ENCODE peak calls at places on chromosome 22, in six cellular contexts. One of them, this sample, is unnamed. For H3K27me3, the result is how much of the 10 kb centered on the place peaks cover.

GRCh38 chr22:49589811-49590210 is 237.9 kb downstream of the BRD1 start:
- DNase-seq in body of pancreas: no peak
- DNase-seq in PC-9: no peak
- DNase-seq in colonic mucosa: no peak
- DNase-seq in pancreas: no peak
- DNase-seq in fibroblast of lung: no peak
- DNase-seq in this sample: no peak

GRCh38 chr22:41256254-41256897 is 15.6 kb upstream of the CHADL start:
- DNase-seq in body of pancreas: no peak
- DNase-seq in PC-9: peak
- DNase-seq in colonic mucosa: no peak
- DNase-seq in pancreas: no peak
- DNase-seq in fibroblast of lung: peak
- DNase-seq in this sample: no peak

GRCh38 chr22:19400881-19401280 is 30.7 kb downstream of the HIRA start:
- DNase-seq in body of pancreas: no peak
- DNase-seq in PC-9: no peak
- DNase-seq in colonic mucosa: no peak
- DNase-seq in pancreas: no peak
- DNase-seq in fibroblast of lung: no peak
- DNase-seq in this sample: no peak

GRCh38 chr22:49995413-49996191 is 17.0 kb downstream of the IL17REL start:
- DNase-seq in body of pancreas: no peak
- DNase-seq in PC-9: no peak
- DNase-seq in colonic mucosa: peak
- DNase-seq in pancreas: peak
- DNase-seq in fibroblast of lung: no peak
- DNase-seq in this sample: no peak

GRCh38 chr22:36961626-36962025 is 48.2 kb downstream of the CSF2RB start:
- DNase-seq in body of pancreas: no peak
- DNase-seq in PC-9: no peak
- DNase-seq in colonic mucosa: no peak
- DNase-seq in pancreas: no peak
- DNase-seq in fibroblast of lung: no peak
- DNase-seq in this sample: no peak

GRCh38 chr22:19376247-19376646 is 55.3 kb downstream of the HIRA start:
- DNase-seq in body of pancreas: no peak
- DNase-seq in PC-9: no peak
- DNase-seq in colonic mucosa: no peak
- DNase-seq in pancreas: peak
- DNase-seq in fibroblast of lung: no peak
- DNase-seq in this sample: no peak

GRCh38 chr22:20464096-20464614 is 26.5 kb upstream of the SCARF2 start:
- DNase-seq in body of pancreas: no peak
- DNase-seq in PC-9: no peak
- DNase-seq in colonic mucosa: no peak
- DNase-seq in pancreas: peak
- DNase-seq in fibroblast of lung: no peak
- DNase-seq in this sample: no peak

GRCh38 chr22:44024288-44024908 is at the start of gene PARVB:
- DNase-seq in body of pancreas: no peak
- DNase-seq in PC-9: no peak
- DNase-seq in colonic mucosa: no peak
- DNase-seq in pancreas: peak
- DNase-seq in fibroblast of lung: no peak
- DNase-seq in this sample: no peak

GRCh38 chr22:27801616-27802388 is at the start of gene MN1:
- DNase-seq in body of pancreas: peak
- DNase-seq in PC-9: peak
- DNase-seq in colonic mucosa: peak
- DNase-seq in pancreas: peak
- DNase-seq in fibroblast of lung: peak
- DNase-seq in this sample: no peak

GRCh38 chr22:50694766-50695420 is 22.3 kb downstream of the SHANK3 start:
- DNase-seq in body of pancreas: no peak
- DNase-seq in PC-9: no peak
- DNase-seq in colonic mucosa: no peak
- DNase-seq in pancreas: peak
- DNase-seq in fibroblast of lung: no peak
- DNase-seq in this sample: no peak

GRCh38 chr22:18987765-18988164 is 51.7 kb upstream of the PRODH start:
- DNase-seq in body of pancreas: peak
- DNase-seq in PC-9: no peak
- DNase-seq in colonic mucosa: peak
- DNase-seq in pancreas: no peak
- DNase-seq in fibroblast of lung: no peak
- DNase-seq in this sample: no peak

GRCh38 chr22:50684986-50685385 is 12.4 kb downstream of the SHANK3 start:
- DNase-seq in body of pancreas: no peak
- DNase-seq in PC-9: no peak
- DNase-seq in colonic mucosa: no peak
- DNase-seq in pancreas: peak
- DNase-seq in fibroblast of lung: peak
- DNase-seq in this sample: no peak

GRCh38 chr22:50444663-50445062 is 30.2 kb downstream of the SBF1 start:
- DNase-seq in body of pancreas: peak
- DNase-seq in PC-9: peak
- DNase-seq in colonic mucosa: peak
- DNase-seq in pancreas: no peak
- DNase-seq in fibroblast of lung: peak
- DNase-seq in this sample: no peak

GRCh38 chr22:30969532-30970355 is 679 bp downstream of the TUG1 start:
- DNase-seq in body of pancreas: peak
- DNase-seq in PC-9: no peak
- DNase-seq in colonic mucosa: peak
- DNase-seq in pancreas: no peak
- DNase-seq in fibroblast of lung: peak
- DNase-seq in this sample: no peak

GRCh38 chr22:31451709-31452571 is 37.7 kb downstream of the EIF4ENIF1 start:
- DNase-seq in body of pancreas: no peak
- DNase-seq in PC-9: peak
- DNase-seq in colonic mucosa: peak
- DNase-seq in pancreas: no peak
- DNase-seq in fibroblast of lung: peak
- DNase-seq in this sample: no peak

GRCh38 chr22:18156878-18157713 is 7.1 kb downstream of the USP18 start:
- DNase-seq in body of pancreas: peak
- DNase-seq in PC-9: no peak
- DNase-seq in colonic mucosa: peak
- DNase-seq in pancreas: no peak
- DNase-seq in fibroblast of lung: peak
- DNase-seq in this sample: peak

GRCh38 chr22:37485006-37485713 is 1.0 kb downstream of the MFNG start:
- DNase-seq in body of pancreas: no peak
- DNase-seq in PC-9: no peak
- DNase-seq in colonic mucosa: no peak
- DNase-seq in pancreas: no peak
- DNase-seq in fibroblast of lung: no peak
- DNase-seq in this sample: no peak

GRCh38 chr22:35631597-35631996 is 14.5 kb upstream of the MB start:
- DNase-seq in body of pancreas: peak
- DNase-seq in PC-9: no peak
- DNase-seq in colonic mucosa: peak
- DNase-seq in pancreas: peak
- DNase-seq in fibroblast of lung: no peak
- DNase-seq in this sample: no peak

GRCh38 chr22:48937032-48937639 is 890.5 kb downstream of the BRD1 start:
- DNase-seq in body of pancreas: no peak
- DNase-seq in PC-9: no peak
- DNase-seq in colonic mucosa: peak
- DNase-seq in pancreas: peak
- DNase-seq in fibroblast of lung: no peak
- DNase-seq in this sample: no peak

GRCh38 chr22:19619144-19620009 is 94.9 kb upstream of the SEPTIN5 start:
- DNase-seq in body of pancreas: no peak
- DNase-seq in PC-9: no peak
- DNase-seq in colonic mucosa: no peak
- DNase-seq in pancreas: no peak
- DNase-seq in fibroblast of lung: no peak
- DNase-seq in this sample: no peak

GRCh38 chr22:46777609-46777970 is 15.1 kb downstream of the TBC1D22A start:
- DNase-seq in body of pancreas: no peak
- DNase-seq in PC-9: peak
- DNase-seq in colonic mucosa: no peak
- DNase-seq in pancreas: no peak
- DNase-seq in fibroblast of lung: no peak
- DNase-seq in this sample: no peak

GRCh38 chr22:32815059-32815458 is 13.6 kb downstream of the TIMP3 start:
- DNase-seq in body of pancreas: no peak
- DNase-seq in PC-9: no peak
- DNase-seq in colonic mucosa: no peak
- DNase-seq in pancreas: no peak
- DNase-seq in fibroblast of lung: no peak
- DNase-seq in this sample: no peak
- H3K27ac ChIP-seq in body of pancreas: no peak
- H3K27ac ChIP-seq in PC-9: no peak
- H3K27ac ChIP-seq in colonic mucosa: no peak
- H3K27ac ChIP-seq in pancreas: no peak
- H3K27ac ChIP-seq in fibroblast of lung: no peak
- H3K27ac ChIP-seq in this sample: no peak

DNA sequence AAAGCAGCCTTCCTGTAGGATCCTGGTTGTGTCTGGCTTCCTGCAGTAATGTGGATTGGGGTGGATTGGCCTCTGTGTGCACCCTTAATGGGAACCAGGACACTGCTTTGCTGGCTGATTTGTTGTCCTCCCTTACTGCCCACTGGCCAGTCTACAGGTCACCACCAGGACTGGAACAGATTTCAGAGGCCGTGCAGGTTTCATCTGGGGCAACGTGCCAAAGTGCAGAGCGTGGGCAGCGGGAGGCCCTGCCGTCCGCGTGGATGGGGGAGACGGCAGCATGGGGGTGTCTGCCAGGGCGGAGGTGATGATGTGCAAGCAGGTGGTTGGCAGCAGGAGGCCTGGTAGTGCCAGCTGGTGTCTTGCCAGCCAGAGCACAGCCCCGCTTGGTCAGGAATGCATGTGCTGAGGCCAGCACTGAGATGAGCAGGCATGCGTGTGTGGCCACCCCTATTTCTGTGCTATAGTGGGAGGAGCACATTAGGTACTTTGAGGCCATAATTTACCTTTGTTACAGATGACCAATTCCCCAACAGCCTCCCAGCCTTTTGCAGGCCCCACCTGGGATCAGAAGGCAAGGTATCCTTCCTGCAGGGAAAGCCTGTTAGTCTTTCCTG is 24.3 kb downstream of the BCR start:
- DNase-seq in body of pancreas: peak
- DNase-seq in PC-9: no peak
- DNase-seq in colonic mucosa: no peak
- DNase-seq in pancreas: peak
- DNase-seq in fibroblast of lung: peak
- DNase-seq in this sample: no peak
- TF ChIP-seq CTCF in body of pancreas: no peak
- TF ChIP-seq CTCF in PC-9: no peak
- TF ChIP-seq CTCF in colonic mucosa: no peak
- TF ChIP-seq CTCF in pancreas: no peak
- TF ChIP-seq CTCF in fibroblast of lung: no peak
- TF ChIP-seq CTCF in this sample: no peak

GRCh38 chr22:22487869-22488597 is 20.5 kb downstream of the ZNF280B start:
- DNase-seq in body of pancreas: no peak
- DNase-seq in PC-9: no peak
- DNase-seq in colonic mucosa: no peak
- DNase-seq in pancreas: no peak
- DNase-seq in fibroblast of lung: no peak
- DNase-seq in this sample: no peak
- H3K27me3 ChIP-seq in body of pancreas: under half
- H3K27me3 ChIP-seq in PC-9: under half
- H3K27me3 ChIP-seq in colonic mucosa: under half
- H3K27me3 ChIP-seq in pancreas: under half
- H3K27me3 ChIP-seq in fibroblast of lung: under half
- H3K27me3 ChIP-seq in this sample: under half

GRCh38 chr22:47899894-47900293 is 1137.4 kb downstream of the TBC1D22A start:
- DNase-seq in body of pancreas: no peak
- DNase-seq in PC-9: no peak
- DNase-seq in colonic mucosa: no peak
- DNase-seq in pancreas: no peak
- DNase-seq in fibroblast of lung: no peak
- DNase-seq in this sample: no peak
- H3K27ac ChIP-seq in body of pancreas: no peak
- H3K27ac ChIP-seq in PC-9: no peak
- H3K27ac ChIP-seq in colonic mucosa: no peak
- H3K27ac ChIP-seq in pancreas: no peak
- H3K27ac ChIP-seq in fibroblast of lung: no peak
- H3K27ac ChIP-seq in this sample: no peak

GRCh38 chr22:45094081-45094720 is 69.5 kb upstream of the NUP50 start:
- DNase-seq in body of pancreas: no peak
- DNase-seq in PC-9: no peak
- DNase-seq in colonic mucosa: no peak
- DNase-seq in pancreas: no peak
- DNase-seq in fibroblast of lung: no peak
- DNase-seq in this sample: no peak
- TF ChIP-seq CTCF in body of pancreas: no peak
- TF ChIP-seq CTCF in PC-9: no peak
- TF ChIP-seq CTCF in colonic mucosa: no peak
- TF ChIP-seq CTCF in pancreas: no peak
- TF ChIP-seq CTCF in fibroblast of lung: no peak
- TF ChIP-seq CTCF in this sample: no peak

GRCh38 chr22:22616636-22617035 is 27.8 kb upstream of the GGTLC2 start:
- DNase-seq in body of pancreas: no peak
- DNase-seq in PC-9: no peak
- DNase-seq in colonic mucosa: no peak
- DNase-seq in pancreas: no peak
- DNase-seq in fibroblast of lung: no peak
- DNase-seq in this sample: no peak

GRCh38 chr22:22614065-22614464 is 30.3 kb upstream of the GGTLC2 start:
- DNase-seq in body of pancreas: no peak
- DNase-seq in PC-9: no peak
- DNase-seq in colonic mucosa: no peak
- DNase-seq in pancreas: no peak
- DNase-seq in fibroblast of lung: no peak
- DNase-seq in this sample: no peak

GRCh38 chr22:22619765-22620414 is 24.5 kb upstream of the GGTLC2 start:
- DNase-seq in body of pancreas: no peak
- DNase-seq in PC-9: no peak
- DNase-seq in colonic mucosa: no peak
- DNase-seq in pancreas: no peak
- DNase-seq in fibroblast of lung: no peak
- DNase-seq in this sample: no peak

GRCh38 chr22:22618923-22619322 is 25.5 kb upstream of the GGTLC2 start:
- DNase-seq in body of pancreas: no peak
- DNase-seq in PC-9: no peak
- DNase-seq in colonic mucosa: no peak
- DNase-seq in pancreas: no peak
- DNase-seq in fibroblast of lung: no peak
- DNase-seq in this sample: no peak

GRCh38 chr22:22618448-22618847 is 26.0 kb upstream of the GGTLC2 start:
- DNase-seq in body of pancreas: no peak
- DNase-seq in PC-9: no peak
- DNase-seq in colonic mucosa: no peak
- DNase-seq in pancreas: no peak
- DNase-seq in fibroblast of lung: no peak
- DNase-seq in this sample: no peak
- H3K27me3 ChIP-seq in body of pancreas: under half
- H3K27me3 ChIP-seq in PC-9: under half
- H3K27me3 ChIP-seq in colonic mucosa: under half
- H3K27me3 ChIP-seq in pancreas: under half
- H3K27me3 ChIP-seq in fibroblast of lung: under half
- H3K27me3 ChIP-seq in this sample: under half

GRCh38 chr22:39877079-39877682 is 16.4 kb downstream of the ENTHD1 start:
- DNase-seq in body of pancreas: no peak
- DNase-seq in PC-9: no peak
- DNase-seq in colonic mucosa: no peak
- DNase-seq in pancreas: no peak
- DNase-seq in fibroblast of lung: no peak
- DNase-seq in this sample: no peak
- H3K27ac ChIP-seq in body of pancreas: no peak
- H3K27ac ChIP-seq in PC-9: no peak
- H3K27ac ChIP-seq in colonic mucosa: no peak
- H3K27ac ChIP-seq in pancreas: no peak
- H3K27ac ChIP-seq in fibroblast of lung: no peak
- H3K27ac ChIP-seq in this sample: no peak